ENCODE peak calls at places on chromosomes 12 and 14, in ten cellular contexts. One of them, this sample, is unnamed.

GRCh38 chr14:73295198-73295796 is 58.0 kb downstream of the PAPLN start:
- DNase-seq in NCI-H1694 treated with DMSO at 0.1 percent for 48 hours: peak
- DNase-seq in effector memory CD8-positive, alpha-beta T cell: peak
- DNase-seq in iPS-NIHi11: peak
- DNase-seq in NCI-H1092: peak
- DNase-seq in skeletal muscle cell: no peak
- DNase-seq in activated T-cell treated with anti-CD3 and anti-CD28 coated beads, Interleukin-2, amount 50 U/mL, for 48 hours: no peak
- DNase-seq in CD4-positive, CD25-positive, alpha-beta regulatory T cell: peak
- DNase-seq in stimulated activated CD8-positive, alpha-beta memory T cell treated with anti-CD3 and anti-CD28 coated beads, Interleukin-12 subunit alpha, Interleukin-12 subunit beta, amount 100 ng/mL, for 1 hour: no peak
- DNase-seq in adrenal gland: no peak
- DNase-seq in this sample: no peak

GRCh38 chr12:89269184-89269583 is 83.1 kb downstream of the DUSP6 start:
- DNase-seq in NCI-H1694 treated with DMSO at 0.1 percent for 48 hours: no peak
- DNase-seq in effector memory CD8-positive, alpha-beta T cell: no peak
- DNase-seq in iPS-NIHi11: no peak
- DNase-seq in NCI-H1092: no peak
- DNase-seq in skeletal muscle cell: no peak
- DNase-seq in activated T-cell treated with anti-CD3 and anti-CD28 coated beads, Interleukin-2, amount 50 U/mL, for 48 hours: no peak
- DNase-seq in CD4-positive, CD25-positive, alpha-beta regulatory T cell: no peak
- DNase-seq in stimulated activated CD8-positive, alpha-beta memory T cell treated with anti-CD3 and anti-CD28 coated beads, Interleukin-12 subunit alpha, Interleukin-12 subunit beta, amount 100 ng/mL, for 1 hour: no peak
- DNase-seq in adrenal gland: no peak
- DNase-seq in this sample: no peak

GRCh38 chr14:60756847-60757246 is 22.3 kb downstream of the MNAT1 start:
- DNase-seq in NCI-H1694 treated with DMSO at 0.1 percent for 48 hours: no peak
- DNase-seq in effector memory CD8-positive, alpha-beta T cell: no peak
- DNase-seq in iPS-NIHi11: no peak
- DNase-seq in NCI-H1092: no peak
- DNase-seq in skeletal muscle cell: peak
- DNase-seq in activated T-cell treated with anti-CD3 and anti-CD28 coated beads, Interleukin-2, amount 50 U/mL, for 48 hours: no peak
- DNase-seq in CD4-positive, CD25-positive, alpha-beta regulatory T cell: no peak
- DNase-seq in stimulated activated CD8-positive, alpha-beta memory T cell treated with anti-CD3 and anti-CD28 coated beads, Interleukin-12 subunit alpha, Interleukin-12 subunit beta, amount 100 ng/mL, for 1 hour: no peak
- DNase-seq in adrenal gland: no peak
- DNase-seq in this sample: no peak

GRCh38 chr14:55671641-55672040 is 91.6 kb downstream of the KTN1 start:
- DNase-seq in NCI-H1694 treated with DMSO at 0.1 percent for 48 hours: no peak
- DNase-seq in effector memory CD8-positive, alpha-beta T cell: no peak
- DNase-seq in iPS-NIHi11: no peak
- DNase-seq in NCI-H1092: no peak
- DNase-seq in skeletal muscle cell: no peak
- DNase-seq in activated T-cell treated with anti-CD3 and anti-CD28 coated beads, Interleukin-2, amount 50 U/mL, for 48 hours: no peak
- DNase-seq in CD4-positive, CD25-positive, alpha-beta regulatory T cell: no peak
- DNase-seq in stimulated activated CD8-positive, alpha-beta memory T cell treated with anti-CD3 and anti-CD28 coated beads, Interleukin-12 subunit alpha, Interleukin-12 subunit beta, amount 100 ng/mL, for 1 hour: no peak
- DNase-seq in adrenal gland: no peak
- DNase-seq in this sample: no peak

GRCh38 chr12:26813812-26814211 is 19.2 kb downstream of the ITPR2 start:
- DNase-seq in NCI-H1694 treated with DMSO at 0.1 percent for 48 hours: no peak
- DNase-seq in effector memory CD8-positive, alpha-beta T cell: no peak
- DNase-seq in iPS-NIHi11: no peak
- DNase-seq in NCI-H1092: no peak
- DNase-seq in skeletal muscle cell: no peak
- DNase-seq in activated T-cell treated with anti-CD3 and anti-CD28 coated beads, Interleukin-2, amount 50 U/mL, for 48 hours: no peak
- DNase-seq in CD4-positive, CD25-positive, alpha-beta regulatory T cell: no peak
- DNase-seq in stimulated activated CD8-positive, alpha-beta memory T cell treated with anti-CD3 and anti-CD28 coated beads, Interleukin-12 subunit alpha, Interleukin-12 subunit beta, amount 100 ng/mL, for 1 hour: no peak
- DNase-seq in adrenal gland: no peak
- DNase-seq in this sample: no peak

GRCh38 chr14:95374262-95374997 is 54.7 kb upstream of the CLMN start:
- DNase-seq in NCI-H1694 treated with DMSO at 0.1 percent for 48 hours: no peak
- DNase-seq in effector memory CD8-positive, alpha-beta T cell: no peak
- DNase-seq in iPS-NIHi11: no peak
- DNase-seq in NCI-H1092: no peak
- DNase-seq in skeletal muscle cell: no peak
- DNase-seq in activated T-cell treated with anti-CD3 and anti-CD28 coated beads, Interleukin-2, amount 50 U/mL, for 48 hours: no peak
- DNase-seq in CD4-positive, CD25-positive, alpha-beta regulatory T cell: no peak
- DNase-seq in stimulated activated CD8-positive, alpha-beta memory T cell treated with anti-CD3 and anti-CD28 coated beads, Interleukin-12 subunit alpha, Interleukin-12 subunit beta, amount 100 ng/mL, for 1 hour: no peak
- DNase-seq in adrenal gland: no peak
- DNase-seq in this sample: no peak

GRCh38 chr12:114681149-114681849 is 2.7 kb downstream of the TBX3 start:
- DNase-seq in NCI-H1694 treated with DMSO at 0.1 percent for 48 hours: no peak
- DNase-seq in effector memory CD8-positive, alpha-beta T cell: no peak
- DNase-seq in iPS-NIHi11: no peak
- DNase-seq in NCI-H1092: no peak
- DNase-seq in skeletal muscle cell: no peak
- DNase-seq in activated T-cell treated with anti-CD3 and anti-CD28 coated beads, Interleukin-2, amount 50 U/mL, for 48 hours: no peak
- DNase-seq in CD4-positive, CD25-positive, alpha-beta regulatory T cell: no peak
- DNase-seq in stimulated activated CD8-positive, alpha-beta memory T cell treated with anti-CD3 and anti-CD28 coated beads, Interleukin-12 subunit alpha, Interleukin-12 subunit beta, amount 100 ng/mL, for 1 hour: no peak
- DNase-seq in adrenal gland: no peak
- DNase-seq in this sample: no peak

GRCh38 chr14:97975960-97976359 is 1178.8 kb downstream of the VRK1 start:
- DNase-seq in NCI-H1694 treated with DMSO at 0.1 percent for 48 hours: no peak
- DNase-seq in effector memory CD8-positive, alpha-beta T cell: no peak
- DNase-seq in iPS-NIHi11: no peak
- DNase-seq in NCI-H1092: no peak
- DNase-seq in skeletal muscle cell: no peak
- DNase-seq in activated T-cell treated with anti-CD3 and anti-CD28 coated beads, Interleukin-2, amount 50 U/mL, for 48 hours: no peak
- DNase-seq in CD4-positive, CD25-positive, alpha-beta regulatory T cell: no peak
- DNase-seq in stimulated activated CD8-positive, alpha-beta memory T cell treated with anti-CD3 and anti-CD28 coated beads, Interleukin-12 subunit alpha, Interleukin-12 subunit beta, amount 100 ng/mL, for 1 hour: no peak
- DNase-seq in adrenal gland: no peak
- DNase-seq in this sample: no peak

GRCh38 chr12:105296116-105297095 is 34.1 kb upstream of the C12orf75 start:
- DNase-seq in NCI-H1694 treated with DMSO at 0.1 percent for 48 hours: no peak
- DNase-seq in effector memory CD8-positive, alpha-beta T cell: no peak
- DNase-seq in iPS-NIHi11: no peak
- DNase-seq in NCI-H1092: no peak
- DNase-seq in skeletal muscle cell: no peak
- DNase-seq in activated T-cell treated with anti-CD3 and anti-CD28 coated beads, Interleukin-2, amount 50 U/mL, for 48 hours: no peak
- DNase-seq in CD4-positive, CD25-positive, alpha-beta regulatory T cell: no peak
- DNase-seq in stimulated activated CD8-positive, alpha-beta memory T cell treated with anti-CD3 and anti-CD28 coated beads, Interleukin-12 subunit alpha, Interleukin-12 subunit beta, amount 100 ng/mL, for 1 hour: no peak
- DNase-seq in adrenal gland: no peak
- DNase-seq in this sample: no peak

GRCh38 chr12:66380769-66381168 is 78.5 kb downstream of the HELB start:
- DNase-seq in NCI-H1694 treated with DMSO at 0.1 percent for 48 hours: no peak
- DNase-seq in effector memory CD8-positive, alpha-beta T cell: no peak
- DNase-seq in iPS-NIHi11: no peak
- DNase-seq in NCI-H1092: no peak
- DNase-seq in skeletal muscle cell: no peak
- DNase-seq in activated T-cell treated with anti-CD3 and anti-CD28 coated beads, Interleukin-2, amount 50 U/mL, for 48 hours: no peak
- DNase-seq in CD4-positive, CD25-positive, alpha-beta regulatory T cell: no peak
- DNase-seq in stimulated activated CD8-positive, alpha-beta memory T cell treated with anti-CD3 and anti-CD28 coated beads, Interleukin-12 subunit alpha, Interleukin-12 subunit beta, amount 100 ng/mL, for 1 hour: no peak
- DNase-seq in adrenal gland: no peak
- DNase-seq in this sample: no peak

GRCh38 chr14:103281496-103282231 is 52.4 kb upstream of the EIF5 start:
- DNase-seq in NCI-H1694 treated with DMSO at 0.1 percent for 48 hours: peak
- DNase-seq in effector memory CD8-positive, alpha-beta T cell: no peak
- DNase-seq in iPS-NIHi11: peak
- DNase-seq in NCI-H1092: no peak
- DNase-seq in skeletal muscle cell: no peak
- DNase-seq in activated T-cell treated with anti-CD3 and anti-CD28 coated beads, Interleukin-2, amount 50 U/mL, for 48 hours: no peak
- DNase-seq in CD4-positive, CD25-positive, alpha-beta regulatory T cell: no peak
- DNase-seq in stimulated activated CD8-positive, alpha-beta memory T cell treated with anti-CD3 and anti-CD28 coated beads, Interleukin-12 subunit alpha, Interleukin-12 subunit beta, amount 100 ng/mL, for 1 hour: no peak
- DNase-seq in adrenal gland: peak
- DNase-seq in this sample: no peak

GRCh38 chr14:50600849-50601248 is 40.9 kb downstream of the ATL1 start:
- DNase-seq in NCI-H1694 treated with DMSO at 0.1 percent for 48 hours: no peak
- DNase-seq in effector memory CD8-positive, alpha-beta T cell: no peak
- DNase-seq in iPS-NIHi11: no peak
- DNase-seq in NCI-H1092: no peak
- DNase-seq in skeletal muscle cell: no peak
- DNase-seq in activated T-cell treated with anti-CD3 and anti-CD28 coated beads, Interleukin-2, amount 50 U/mL, for 48 hours: no peak
- DNase-seq in CD4-positive, CD25-positive, alpha-beta regulatory T cell: no peak
- DNase-seq in stimulated activated CD8-positive, alpha-beta memory T cell treated with anti-CD3 and anti-CD28 coated beads, Interleukin-12 subunit alpha, Interleukin-12 subunit beta, amount 100 ng/mL, for 1 hour: no peak
- DNase-seq in adrenal gland: no peak
- DNase-seq in this sample: no peak

GRCh38 chr14:100619382-100620305 is 32.4 kb upstream of the BEGAIN start:
- DNase-seq in NCI-H1694 treated with DMSO at 0.1 percent for 48 hours: peak
- DNase-seq in effector memory CD8-positive, alpha-beta T cell: no peak
- DNase-seq in iPS-NIHi11: no peak
- DNase-seq in NCI-H1092: no peak
- DNase-seq in skeletal muscle cell: no peak
- DNase-seq in activated T-cell treated with anti-CD3 and anti-CD28 coated beads, Interleukin-2, amount 50 U/mL, for 48 hours: no peak
- DNase-seq in CD4-positive, CD25-positive, alpha-beta regulatory T cell: no peak
- DNase-seq in stimulated activated CD8-positive, alpha-beta memory T cell treated with anti-CD3 and anti-CD28 coated beads, Interleukin-12 subunit alpha, Interleukin-12 subunit beta, amount 100 ng/mL, for 1 hour: no peak
- DNase-seq in adrenal gland: no peak
- DNase-seq in this sample: no peak

GRCh38 chr12:117143008-117143532 is 43.9 kb upstream of the TESC start:
- DNase-seq in NCI-H1694 treated with DMSO at 0.1 percent for 48 hours: no peak
- DNase-seq in effector memory CD8-positive, alpha-beta T cell: no peak
- DNase-seq in iPS-NIHi11: no peak
- DNase-seq in NCI-H1092: no peak
- DNase-seq in skeletal muscle cell: peak
- DNase-seq in activated T-cell treated with anti-CD3 and anti-CD28 coated beads, Interleukin-2, amount 50 U/mL, for 48 hours: no peak
- DNase-seq in CD4-positive, CD25-positive, alpha-beta regulatory T cell: no peak
- DNase-seq in stimulated activated CD8-positive, alpha-beta memory T cell treated with anti-CD3 and anti-CD28 coated beads, Interleukin-12 subunit alpha, Interleukin-12 subunit beta, amount 100 ng/mL, for 1 hour: no peak
- DNase-seq in adrenal gland: no peak
- DNase-seq in this sample: no peak

GRCh38 chr14:24888532-24888931 is 161.4 kb downstream of the STXBP6 start:
- DNase-seq in NCI-H1694 treated with DMSO at 0.1 percent for 48 hours: no peak
- DNase-seq in effector memory CD8-positive, alpha-beta T cell: no peak
- DNase-seq in iPS-NIHi11: no peak
- DNase-seq in NCI-H1092: no peak
- DNase-seq in skeletal muscle cell: no peak
- DNase-seq in activated T-cell treated with anti-CD3 and anti-CD28 coated beads, Interleukin-2, amount 50 U/mL, for 48 hours: no peak
- DNase-seq in CD4-positive, CD25-positive, alpha-beta regulatory T cell: no peak
- DNase-seq in stimulated activated CD8-positive, alpha-beta memory T cell treated with anti-CD3 and anti-CD28 coated beads, Interleukin-12 subunit alpha, Interleukin-12 subunit beta, amount 100 ng/mL, for 1 hour: no peak
- DNase-seq in adrenal gland: no peak
- DNase-seq in this sample: no peak

GRCh38 chr12:54003625-54004024 is 3.7 kb downstream of the HOXC9 start:
- DNase-seq in NCI-H1694 treated with DMSO at 0.1 percent for 48 hours: no peak
- DNase-seq in effector memory CD8-positive, alpha-beta T cell: no peak
- DNase-seq in iPS-NIHi11: no peak
- DNase-seq in NCI-H1092: no peak
- DNase-seq in skeletal muscle cell: no peak
- DNase-seq in activated T-cell treated with anti-CD3 and anti-CD28 coated beads, Interleukin-2, amount 50 U/mL, for 48 hours: no peak
- DNase-seq in CD4-positive, CD25-positive, alpha-beta regulatory T cell: no peak
- DNase-seq in stimulated activated CD8-positive, alpha-beta memory T cell treated with anti-CD3 and anti-CD28 coated beads, Interleukin-12 subunit alpha, Interleukin-12 subunit beta, amount 100 ng/mL, for 1 hour: no peak
- DNase-seq in adrenal gland: no peak
- DNase-seq in this sample: no peak

GRCh38 chr14:54483848-54484247 is 4.9 kb downstream of the GMFB start:
- DNase-seq in NCI-H1694 treated with DMSO at 0.1 percent for 48 hours: no peak
- DNase-seq in effector memory CD8-positive, alpha-beta T cell: no peak
- DNase-seq in iPS-NIHi11: no peak
- DNase-seq in NCI-H1092: no peak
- DNase-seq in skeletal muscle cell: no peak
- DNase-seq in activated T-cell treated with anti-CD3 and anti-CD28 coated beads, Interleukin-2, amount 50 U/mL, for 48 hours: no peak
- DNase-seq in CD4-positive, CD25-positive, alpha-beta regulatory T cell: no peak
- DNase-seq in stimulated activated CD8-positive, alpha-beta memory T cell treated with anti-CD3 and anti-CD28 coated beads, Interleukin-12 subunit alpha, Interleukin-12 subunit beta, amount 100 ng/mL, for 1 hour: no peak
- DNase-seq in adrenal gland: no peak
- DNase-seq in this sample: no peak

GRCh38 chr12:93336344-93336743 is 41.4 kb upstream of the NUDT4 start:
- DNase-seq in NCI-H1694 treated with DMSO at 0.1 percent for 48 hours: no peak
- DNase-seq in effector memory CD8-positive, alpha-beta T cell: no peak
- DNase-seq in iPS-NIHi11: no peak
- DNase-seq in NCI-H1092: no peak
- DNase-seq in skeletal muscle cell: peak
- DNase-seq in activated T-cell treated with anti-CD3 and anti-CD28 coated beads, Interleukin-2, amount 50 U/mL, for 48 hours: no peak
- DNase-seq in CD4-positive, CD25-positive, alpha-beta regulatory T cell: no peak
- DNase-seq in stimulated activated CD8-positive, alpha-beta memory T cell treated with anti-CD3 and anti-CD28 coated beads, Interleukin-12 subunit alpha, Interleukin-12 subunit beta, amount 100 ng/mL, for 1 hour: no peak
- DNase-seq in adrenal gland: no peak
- DNase-seq in this sample: no peak

GRCh38 chr12:107411792-107412535 is 273.6 kb upstream of the PWP1 start:
- DNase-seq in NCI-H1694 treated with DMSO at 0.1 percent for 48 hours: no peak
- DNase-seq in effector memory CD8-positive, alpha-beta T cell: no peak
- DNase-seq in iPS-NIHi11: no peak
- DNase-seq in NCI-H1092: no peak
- DNase-seq in skeletal muscle cell: peak
- DNase-seq in activated T-cell treated with anti-CD3 and anti-CD28 coated beads, Interleukin-2, amount 50 U/mL, for 48 hours: no peak
- DNase-seq in CD4-positive, CD25-positive, alpha-beta regulatory T cell: no peak
- DNase-seq in stimulated activated CD8-positive, alpha-beta memory T cell treated with anti-CD3 and anti-CD28 coated beads, Interleukin-12 subunit alpha, Interleukin-12 subunit beta, amount 100 ng/mL, for 1 hour: no peak
- DNase-seq in adrenal gland: no peak
- DNase-seq in this sample: no peak

GRCh38 chr14:105861985-105862465 is 335.6 kb downstream of the TMEM121 start:
- DNase-seq in NCI-H1694 treated with DMSO at 0.1 percent for 48 hours: peak
- DNase-seq in effector memory CD8-positive, alpha-beta T cell: no peak
- DNase-seq in iPS-NIHi11: no peak
- DNase-seq in NCI-H1092: no peak
- DNase-seq in skeletal muscle cell: no peak
- DNase-seq in activated T-cell treated with anti-CD3 and anti-CD28 coated beads, Interleukin-2, amount 50 U/mL, for 48 hours: peak
- DNase-seq in CD4-positive, CD25-positive, alpha-beta regulatory T cell: peak
- DNase-seq in stimulated activated CD8-positive, alpha-beta memory T cell treated with anti-CD3 and anti-CD28 coated beads, Interleukin-12 subunit alpha, Interleukin-12 subunit beta, amount 100 ng/mL, for 1 hour: no peak
- DNase-seq in adrenal gland: peak
- DNase-seq in this sample: peak

GRCh38 chr14:31263485-31264133 is 56.0 kb upstream of the HECTD1 start:
- DNase-seq in NCI-H1694 treated with DMSO at 0.1 percent for 48 hours: no peak
- DNase-seq in effector memory CD8-positive, alpha-beta T cell: no peak
- DNase-seq in iPS-NIHi11: peak
- DNase-seq in NCI-H1092: no peak
- DNase-seq in skeletal muscle cell: peak
- DNase-seq in activated T-cell treated with anti-CD3 and anti-CD28 coated beads, Interleukin-2, amount 50 U/mL, for 48 hours: no peak
- DNase-seq in CD4-positive, CD25-positive, alpha-beta regulatory T cell: no peak
- DNase-seq in stimulated activated CD8-positive, alpha-beta memory T cell treated with anti-CD3 and anti-CD28 coated beads, Interleukin-12 subunit alpha, Interleukin-12 subunit beta, amount 100 ng/mL, for 1 hour: no peak
- DNase-seq in adrenal gland: peak
- DNase-seq in this sample: no peak

GRCh38 chr12:93102744-93103143 is 173.6 kb upstream of the EEA1 start:
- DNase-seq in NCI-H1694 treated with DMSO at 0.1 percent for 48 hours: no peak
- DNase-seq in effector memory CD8-positive, alpha-beta T cell: no peak
- DNase-seq in iPS-NIHi11: no peak
- DNase-seq in NCI-H1092: no peak
- DNase-seq in skeletal muscle cell: no peak
- DNase-seq in activated T-cell treated with anti-CD3 and anti-CD28 coated beads, Interleukin-2, amount 50 U/mL, for 48 hours: no peak
- DNase-seq in CD4-positive, CD25-positive, alpha-beta regulatory T cell: no peak
- DNase-seq in stimulated activated CD8-positive, alpha-beta memory T cell treated with anti-CD3 and anti-CD28 coated beads, Interleukin-12 subunit alpha, Interleukin-12 subunit beta, amount 100 ng/mL, for 1 hour: no peak
- DNase-seq in adrenal gland: no peak
- DNase-seq in this sample: no peak

GRCh38 chr12:110928700-110929099 is 8.3 kb upstream of the MYL2 start:
- DNase-seq in NCI-H1694 treated with DMSO at 0.1 percent for 48 hours: no peak
- DNase-seq in effector memory CD8-positive, alpha-beta T cell: no peak
- DNase-seq in iPS-NIHi11: no peak
- DNase-seq in NCI-H1092: no peak
- DNase-seq in skeletal muscle cell: no peak
- DNase-seq in activated T-cell treated with anti-CD3 and anti-CD28 coated beads, Interleukin-2, amount 50 U/mL, for 48 hours: no peak
- DNase-seq in CD4-positive, CD25-positive, alpha-beta regulatory T cell: no peak
- DNase-seq in stimulated activated CD8-positive, alpha-beta memory T cell treated with anti-CD3 and anti-CD28 coated beads, Interleukin-12 subunit alpha, Interleukin-12 subunit beta, amount 100 ng/mL, for 1 hour: no peak
- DNase-seq in adrenal gland: no peak
- DNase-seq in this sample: no peak

GRCh38 chr12:59055204-59055839 is 135.0 kb upstream of the LRIG3 start:
- DNase-seq in NCI-H1694 treated with DMSO at 0.1 percent for 48 hours: no peak
- DNase-seq in effector memory CD8-positive, alpha-beta T cell: no peak
- DNase-seq in iPS-NIHi11: no peak
- DNase-seq in NCI-H1092: no peak
- DNase-seq in skeletal muscle cell: peak
- DNase-seq in activated T-cell treated with anti-CD3 and anti-CD28 coated beads, Interleukin-2, amount 50 U/mL, for 48 hours: no peak
- DNase-seq in CD4-positive, CD25-positive, alpha-beta regulatory T cell: no peak
- DNase-seq in stimulated activated CD8-positive, alpha-beta memory T cell treated with anti-CD3 and anti-CD28 coated beads, Interleukin-12 subunit alpha, Interleukin-12 subunit beta, amount 100 ng/mL, for 1 hour: no peak
- DNase-seq in adrenal gland: no peak
- DNase-seq in this sample: no peak

GRCh38 chr12:117226505-117226904 is 36.2 kb upstream of the FBXO21 start:
- DNase-seq in NCI-H1694 treated with DMSO at 0.1 percent for 48 hours: no peak
- DNase-seq in effector memory CD8-positive, alpha-beta T cell: no peak
- DNase-seq in iPS-NIHi11: no peak
- DNase-seq in NCI-H1092: no peak
- DNase-seq in skeletal muscle cell: no peak
- DNase-seq in activated T-cell treated with anti-CD3 and anti-CD28 coated beads, Interleukin-2, amount 50 U/mL, for 48 hours: no peak
- DNase-seq in CD4-positive, CD25-positive, alpha-beta regulatory T cell: no peak
- DNase-seq in stimulated activated CD8-positive, alpha-beta memory T cell treated with anti-CD3 and anti-CD28 coated beads, Interleukin-12 subunit alpha, Interleukin-12 subunit beta, amount 100 ng/mL, for 1 hour: no peak
- DNase-seq in adrenal gland: no peak
- DNase-seq in this sample: no peak

GRCh38 chr12:111221296-111222026 is 147.4 kb downstream of the PHETA1 start:
- DNase-seq in NCI-H1694 treated with DMSO at 0.1 percent for 48 hours: peak
- DNase-seq in effector memory CD8-positive, alpha-beta T cell: no peak
- DNase-seq in iPS-NIHi11: peak
- DNase-seq in NCI-H1092: no peak
- DNase-seq in skeletal muscle cell: no peak
- DNase-seq in activated T-cell treated with anti-CD3 and anti-CD28 coated beads, Interleukin-2, amount 50 U/mL, for 48 hours: no peak
- DNase-seq in CD4-positive, CD25-positive, alpha-beta regulatory T cell: no peak
- DNase-seq in stimulated activated CD8-positive, alpha-beta memory T cell treated with anti-CD3 and anti-CD28 coated beads, Interleukin-12 subunit alpha, Interleukin-12 subunit beta, amount 100 ng/mL, for 1 hour: no peak
- DNase-seq in adrenal gland: no peak
- DNase-seq in this sample: no peak

GRCh38 chr14:78259831-78260230 is 89.7 kb downstream of the NRXN3 start:
- DNase-seq in NCI-H1694 treated with DMSO at 0.1 percent for 48 hours: no peak
- DNase-seq in effector memory CD8-positive, alpha-beta T cell: no peak
- DNase-seq in iPS-NIHi11: no peak
- DNase-seq in NCI-H1092: no peak
- DNase-seq in skeletal muscle cell: no peak
- DNase-seq in activated T-cell treated with anti-CD3 and anti-CD28 coated beads, Interleukin-2, amount 50 U/mL, for 48 hours: no peak
- DNase-seq in CD4-positive, CD25-positive, alpha-beta regulatory T cell: no peak
- DNase-seq in stimulated activated CD8-positive, alpha-beta memory T cell treated with anti-CD3 and anti-CD28 coated beads, Interleukin-12 subunit alpha, Interleukin-12 subunit beta, amount 100 ng/mL, for 1 hour: no peak
- DNase-seq in adrenal gland: no peak
- DNase-seq in this sample: no peak

GRCh38 chr12:115871714-115872113 is 405.8 kb downstream of the MED13L start:
- DNase-seq in NCI-H1694 treated with DMSO at 0.1 percent for 48 hours: peak
- DNase-seq in effector memory CD8-positive, alpha-beta T cell: no peak
- DNase-seq in iPS-NIHi11: peak
- DNase-seq in NCI-H1092: no peak
- DNase-seq in skeletal muscle cell: no peak
- DNase-seq in activated T-cell treated with anti-CD3 and anti-CD28 coated beads, Interleukin-2, amount 50 U/mL, for 48 hours: no peak
- DNase-seq in CD4-positive, CD25-positive, alpha-beta regulatory T cell: no peak
- DNase-seq in stimulated activated CD8-positive, alpha-beta memory T cell treated with anti-CD3 and anti-CD28 coated beads, Interleukin-12 subunit alpha, Interleukin-12 subunit beta, amount 100 ng/mL, for 1 hour: no peak
- DNase-seq in adrenal gland: peak
- DNase-seq in this sample: no peak

This sample was measured in stimulated activated naive CD8-positive, alpha-beta T cell treated with anti-CD3 and anti-CD28 coated beads, Interleukin-15, Interleukin-2, amounts not matched to agents 100 U/mL and 50 U/mL, for 24 hours.